ENCODE peak calls at places on chromosomes 3 and 15, in four cellular contexts. B is H9, Q is IMR-90, P is H1. Z is an unnamed sample.

GRCh38 chr3:122416966-122417365 is 1.1 kb upstream of the WDR5B start:
- DNase-seq in B (no peak), Q (no peak), P (no peak), Z (peak)

GRCh38 chr3:136852180-136852579 is 9.8 kb upstream of the NCK1 start:
- DNase-seq in B (no peak), Q (no peak), P (no peak), Z (no peak)

GRCh38 chr3:66629431-66630368 is 128.9 kb upstream of the LRIG1 start:
- DNase-seq in B (no peak), Q (no peak), P (no peak), Z (no peak)

GRCh38 chr15:44010114-44010513 is 183.3 kb downstream of the WDR76 start:
- DNase-seq in B (no peak), Q (peak), P (no peak), Z (no peak)

GRCh38 chr3:124034016-124034808 is 42.3 kb upstream of the ROPN1 start:
- DNase-seq in B (peak), Q (no peak), P (peak), Z (peak)

GRCh38 chr3:149970716-149971402 is at the start of gene PFN2:
- DNase-seq in B (peak), Q (peak), P (peak), Z (peak)

GRCh38 chr15:39403674-39404117 is 177.2 kb upstream of the THBS1 start:
- DNase-seq in B (no peak), Q (peak), P (no peak), Z (no peak)

GRCh38 chr3:151430821-151431484 is 29.9 kb downstream of the IGSF10 start:
- DNase-seq in B (no peak), Q (no peak), P (no peak), Z (no peak)

GRCh38 chr3:127112796-127113570 is 79.9 kb upstream of the PRR23E start:
- DNase-seq in B (no peak), Q (no peak), P (no peak), Z (no peak)

GRCh38 chr3:94360982-94361381 is 298.1 kb downstream of the NSUN3 start:
- DNase-seq in B (no peak), Q (no peak), P (no peak), Z (no peak)

GRCh38 chr3:44323341-44323955 is 15.1 kb upstream of the TCAIM start:
- DNase-seq in B (no peak), Q (peak), P (peak), Z (peak)

GRCh38 chr15:49832421-49832980 is 211.7 kb downstream of the DTWD1 start:
- DNase-seq in B (peak), Q (no peak), P (peak), Z (peak)

GRCh38 chr3:197807969-197808587 is 17.0 kb downstream of the LRCH3 start:
- DNase-seq in B (no peak), Q (peak), P (no peak), Z (no peak)

GRCh38 chr3:66115858-66116654 is 77.3 kb upstream of the MAGI1 start:
- DNase-seq in B (peak), Q (peak), P (no peak), Z (peak)

GRCh38 chr3:38581774-38582173 is 67.7 kb downstream of the SCN5A start:
- DNase-seq in B (peak), Q (no peak), P (peak), Z (no peak)

GRCh38 chr15:57591822-57592367 is at the start of gene MYZAP:
- DNase-seq in B (peak), Q (no peak), P (peak), Z (peak)

GRCh38 chr3:114582929-114583328 is 289.1 kb downstream of the TIGIT start:
- DNase-seq in B (no peak), Q (no peak), P (no peak), Z (no peak)

GRCh38 chr3:197854596-197855343 is 63.7 kb downstream of the LRCH3 start:
- DNase-seq in B (peak), Q (peak), P (no peak), Z (peak)

GRCh38 chr15:91974321-91974720 is 120.8 kb downstream of the SLCO3A1 start:
- DNase-seq in B (no peak), Q (no peak), P (no peak), Z (no peak)

GRCh38 chr3:194189243-194189791 is 53.4 kb downstream of the HES1 start:
- DNase-seq in B (no peak), Q (no peak), P (no peak), Z (no peak)

GRCh38 chr3:127473244-127474024 is 117.1 kb downstream of the TPRA1 start:
- DNase-seq in B (peak), Q (no peak), P (peak), Z (peak)

GRCh38 chr3:150623945-150624344 is 20.8 kb downstream of the SELENOT start:
- DNase-seq in B (no peak), Q (peak), P (no peak), Z (no peak)

GRCh38 chr3:158789592-158789991 is 12.3 kb upstream of the MFSD1 start:
- DNase-seq in B (no peak), Q (peak), P (no peak), Z (no peak)

GRCh38 chr3:150775001-150775599 is 12.1 kb upstream of the SIAH2 start:
- DNase-seq in B (no peak), Q (peak), P (no peak), Z (no peak)

GRCh38 chr3:49924683-49925082 is 4.9 kb downstream of the MON1A start:
- DNase-seq in B (no peak), Q (peak), P (no peak), Z (peak)

GRCh38 chr15:66938114-66938830 is 127.1 kb upstream of the SMAD3 start:
- DNase-seq in B (no peak), Q (no peak), P (no peak), Z (no peak)

GRCh38 chr3:25429441-25429907 is 1.4 kb downstream of the RARB start:
- DNase-seq in B (no peak), Q (no peak), P (no peak), Z (no peak)

GRCh38 chr15:89019436-89019835 is 68.8 kb upstream of the ABHD2 start:
- DNase-seq in B (no peak), Q (no peak), P (no peak), Z (no peak)

GRCh38 chr3:119156868-119157267 is 10.9 kb downstream of the TEX55 start:
- DNase-seq in B (no peak), Q (no peak), P (no peak), Z (no peak)

GRCh38 chr3:119160815-119161214 is 12.6 kb upstream of the UPK1B start:
- DNase-seq in B (no peak), Q (no peak), P (no peak), Z (no peak)

GRCh38 chr3:119160361-119160760 is 13.0 kb upstream of the UPK1B start:
- DNase-seq in B (no peak), Q (no peak), P (no peak), Z (no peak)

DNA sequence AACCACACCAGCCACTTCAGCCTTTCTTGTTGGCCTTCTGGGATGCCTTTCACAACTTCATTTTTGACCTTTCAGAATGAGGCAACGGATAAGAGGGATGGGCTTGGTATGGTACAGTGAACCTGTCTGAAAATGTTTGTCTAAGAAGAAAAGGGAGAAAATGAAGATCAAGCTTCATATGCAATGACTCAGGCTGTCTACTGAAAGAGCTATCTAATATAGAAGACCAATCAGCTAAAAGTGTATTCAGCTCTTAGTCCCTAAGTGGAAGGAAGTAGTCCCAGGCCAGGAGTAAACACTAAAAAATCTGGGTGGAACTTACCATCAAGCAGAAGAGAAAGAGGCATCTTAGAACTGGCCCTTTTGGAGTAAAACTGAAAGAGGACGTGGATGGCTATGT is 12.2 kb upstream of the UPK1B start:
- DNase-seq in B (no peak), Q (peak), P (no peak), Z (no peak)
- H3K56ac ChIP-seq in B (no peak), Q (no peak), P (no peak), Z (no peak)

DNA sequence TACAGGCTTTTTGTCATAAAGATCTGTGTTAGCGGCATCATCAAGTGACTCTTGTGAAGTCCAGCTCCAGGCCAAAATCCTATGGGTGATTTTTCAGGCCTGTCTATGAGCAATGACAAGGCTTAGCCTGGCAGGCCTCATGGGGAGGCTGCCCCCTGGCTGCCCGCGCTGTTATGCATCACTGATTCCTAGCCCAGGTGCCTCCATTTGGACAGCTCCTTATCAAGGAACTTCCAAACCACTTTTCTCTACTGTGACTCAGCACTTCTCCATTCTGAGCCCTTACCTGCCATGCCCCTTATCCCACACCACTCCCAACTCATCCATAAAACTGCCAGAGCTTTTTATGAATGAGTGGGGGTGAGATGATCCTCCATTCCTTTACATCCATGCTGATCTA is 91.5 kb upstream of the C3orf80 start:
- DNase-seq in B (peak), Q (no peak), P (peak), Z (peak)
- H3K56ac ChIP-seq in B (no peak), Q (no peak), P (no peak), Z (no peak)

GRCh38 chr3:190064112-190064511 is 56.6 kb downstream of the P3H2 start:
- DNase-seq in B (no peak), Q (peak), P (no peak), Z (no peak)
- H3K56ac ChIP-seq in B (no peak), Q (no peak), P (no peak), Z (no peak)

GRCh38 chr3:187088701-187089100 is 50.6 kb downstream of the RPL39L start:
- DNase-seq in B (no peak), Q (no peak), P (no peak), Z (no peak)
- H3K56ac ChIP-seq in B (no peak), Q (no peak), P (no peak), Z (no peak)

DNA sequence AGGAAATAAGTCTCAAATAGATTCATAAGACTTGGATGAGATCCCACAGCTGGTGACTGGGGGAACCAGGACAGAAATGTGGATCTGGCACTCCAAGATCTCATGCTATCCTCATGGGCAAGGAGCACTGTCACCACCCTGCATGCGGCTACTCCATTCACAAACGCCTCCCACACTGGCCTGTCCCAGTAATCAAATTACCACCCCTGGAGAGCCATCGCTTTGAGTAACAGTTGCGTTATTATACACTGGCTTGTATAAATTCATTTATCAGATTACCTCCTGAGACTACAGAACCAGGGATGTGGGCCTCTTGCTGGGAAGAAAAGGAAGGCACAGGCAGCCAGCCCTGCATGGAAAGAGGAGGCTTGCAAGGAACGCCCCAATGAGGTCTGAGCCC is 27.9 kb upstream of the SLC25A36 start:
- DNase-seq in B (no peak), Q (no peak), P (no peak), Z (no peak)
- H3K56ac ChIP-seq in B (no peak), Q (no peak), P (no peak), Z (no peak)

GRCh38 chr3:192220915-192221314 is 506.4 kb downstream of the FGF12 start:
- DNase-seq in B (no peak), Q (no peak), P (no peak), Z (no peak)
- H3K56ac ChIP-seq in B (no peak), Q (no peak), P (no peak), Z (no peak)

GRCh38 chr15:93245616-93246122 is 156.7 kb upstream of the RGMA start:
- DNase-seq in B (no peak), Q (no peak), P (no peak), Z (no peak)
- H3K56ac ChIP-seq in B (no peak), Q (no peak), P (no peak), Z (no peak)

DNA sequence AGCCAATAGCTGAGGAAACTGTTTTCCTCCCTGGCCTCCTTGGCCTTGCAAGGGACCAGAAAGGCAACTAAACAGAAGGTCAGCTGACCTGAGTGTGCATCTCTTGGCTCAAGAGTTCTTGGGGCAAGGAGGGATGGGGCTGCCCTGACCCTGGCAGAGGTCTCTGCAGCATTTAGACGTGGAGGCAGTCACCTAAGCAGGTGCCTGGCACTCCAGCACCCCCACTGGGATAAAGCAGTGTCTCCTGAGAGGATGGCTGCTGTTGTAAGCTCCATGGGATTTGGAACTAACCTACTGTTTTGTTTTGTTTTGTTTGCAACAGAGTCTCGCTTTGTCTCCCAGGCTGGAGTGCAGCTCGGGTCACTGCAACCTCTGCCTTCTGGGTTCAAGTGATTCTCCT is 185.2 kb downstream of the TBC1D2B start:
- DNase-seq in B (no peak), Q (no peak), P (no peak), Z (no peak)
- H3K56ac ChIP-seq in B (no peak), Q (no peak), P (no peak), Z (no peak)

DNA sequence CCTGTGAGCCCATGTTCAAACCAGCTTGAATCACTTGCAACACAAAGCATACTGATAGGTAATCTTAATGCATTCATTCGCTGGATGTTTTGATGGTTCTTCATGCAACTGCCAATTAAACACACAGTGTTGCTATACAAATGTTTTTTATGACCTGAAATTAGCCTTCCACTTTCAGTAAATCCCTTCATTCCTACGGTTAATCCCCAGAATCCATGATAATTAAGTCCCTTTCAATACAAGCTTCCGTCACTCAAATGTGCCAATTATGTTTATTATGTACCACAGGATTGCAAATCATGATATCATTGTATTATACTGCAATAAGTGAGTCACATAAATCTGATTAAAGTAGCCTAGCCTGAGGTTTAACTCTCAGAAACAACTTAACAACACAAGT is 14.5 kb upstream of the LYZL4 start:
- DNase-seq in B (no peak), Q (no peak), P (no peak), Z (no peak)
- H3K56ac ChIP-seq in B (no peak), Q (no peak), P (no peak), Z (no peak)

DNA sequence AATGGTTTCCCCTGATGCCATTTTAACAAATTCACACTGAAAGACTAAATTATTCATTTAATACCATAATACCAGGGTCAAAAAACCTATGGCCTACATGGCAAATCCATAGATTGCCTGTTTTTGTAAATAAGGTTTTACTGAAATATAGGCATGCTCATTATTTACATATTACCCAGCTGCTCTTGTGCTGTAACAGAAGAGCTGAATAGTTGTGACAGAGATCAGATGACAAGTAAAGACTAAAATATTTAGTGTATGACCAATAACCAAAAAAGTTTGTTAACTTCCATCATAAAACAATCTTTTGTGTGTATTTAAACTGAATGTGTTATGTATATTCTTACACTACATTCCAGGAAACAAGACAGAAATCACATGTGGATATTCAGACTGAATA is 60.2 kb downstream of the DENND4A start:
- DNase-seq in B (no peak), Q (peak), P (no peak), Z (no peak)
- H3K56ac ChIP-seq in B (no peak), Q (no peak), P (no peak), Z (no peak)

Z was measured in mesendoderm.